ENCODE peak calls at places on chromosomes 4 and X, in four cellular contexts. One of them, this sample, is unnamed.

GRCh38 chr4:73698217-73698616 is 42.2 kb upstream of the CXCL8 start:
- DNase-seq in breast epithelium: peak
- DNase-seq in suprapubic skin: no peak
- DNase-seq in heart left ventricle: no peak
- DNase-seq in this sample: no peak

GRCh38 chr4:60344908-60345307 is 855.2 kb upstream of the ADGRL3 start:
- DNase-seq in heart left ventricle: no peak
- DNase-seq in breast epithelium: no peak
- DNase-seq in suprapubic skin: no peak
- DNase-seq in this sample: no peak

GRCh38 chrX:147476008-147476407 is 435.7 kb upstream of the FMR1 start:
- DNase-seq in suprapubic skin: no peak
- DNase-seq in breast epithelium: no peak
- DNase-seq in heart left ventricle: no peak
- DNase-seq in this sample: no peak

GRCh38 chr4:43234626-43235025 is 342.1 kb downstream of the GRXCR1 start:
- DNase-seq in suprapubic skin: no peak
- DNase-seq in heart left ventricle: no peak
- DNase-seq in breast epithelium: no peak
- DNase-seq in this sample: no peak

GRCh38 chr4:53123171-53123570 is 242.7 kb downstream of the SCFD2 start:
- DNase-seq in suprapubic skin: no peak
- DNase-seq in breast epithelium: no peak
- DNase-seq in heart left ventricle: no peak
- DNase-seq in this sample: no peak

GRCh38 chr4:24991015-24991414 is 39.7 kb downstream of the LGI2 start:
- DNase-seq in heart left ventricle: peak
- DNase-seq in breast epithelium: no peak
- DNase-seq in suprapubic skin: no peak
- DNase-seq in this sample: no peak

GRCh38 chrX:29471829-29472228 is 743.5 kb upstream of the MAGEB2 start:
- DNase-seq in suprapubic skin: no peak
- DNase-seq in breast epithelium: no peak
- DNase-seq in heart left ventricle: no peak
- DNase-seq in this sample: no peak

GRCh38 chr4:754221-755120 is 48.8 kb downstream of the PCGF3 start:
- DNase-seq in breast epithelium: no peak
- DNase-seq in suprapubic skin: no peak
- DNase-seq in heart left ventricle: no peak
- DNase-seq in this sample: no peak

GRCh38 chrX:104270916-104271512 is 16.3 kb upstream of the ESX1 start:
- DNase-seq in suprapubic skin: no peak
- DNase-seq in heart left ventricle: peak
- DNase-seq in breast epithelium: peak
- DNase-seq in this sample: peak

GRCh38 chr4:83110970-83111369 is 3.6 kb downstream of the PLAC8 start:
- DNase-seq in breast epithelium: no peak
- DNase-seq in suprapubic skin: no peak
- DNase-seq in heart left ventricle: no peak
- DNase-seq in this sample: no peak

GRCh38 chrX:22276781-22277180 is 4.1 kb downstream of the CBLL2 start:
- DNase-seq in heart left ventricle: no peak
- DNase-seq in breast epithelium: no peak
- DNase-seq in suprapubic skin: no peak
- DNase-seq in this sample: no peak

GRCh38 chrX:102339312-102340298 is 92.6 kb downstream of the NXF2 start:
- DNase-seq in breast epithelium: no peak
- DNase-seq in suprapubic skin: peak
- DNase-seq in heart left ventricle: no peak
- DNase-seq in this sample: no peak

GRCh38 chr4:15385928-15386327 is 41.9 kb upstream of the C1QTNF7 start:
- DNase-seq in heart left ventricle: peak
- DNase-seq in suprapubic skin: no peak
- DNase-seq in breast epithelium: no peak
- DNase-seq in this sample: no peak

GRCh38 chr4:185820119-185821028 is 8.4 kb upstream of the SORBS2 start:
- DNase-seq in heart left ventricle: no peak
- DNase-seq in breast epithelium: no peak
- DNase-seq in suprapubic skin: no peak
- DNase-seq in this sample: no peak

GRCh38 chrX:67544281-67544680 is 460 bp downstream of the AR start:
- DNase-seq in heart left ventricle: no peak
- DNase-seq in suprapubic skin: no peak
- DNase-seq in breast epithelium: no peak
- DNase-seq in this sample: no peak

GRCh38 chr4:27005512-27006246 is 145.0 kb downstream of the STIM2 start:
- DNase-seq in suprapubic skin: no peak
- DNase-seq in breast epithelium: no peak
- DNase-seq in heart left ventricle: no peak
- DNase-seq in this sample: no peak

GRCh38 chrX:68872171-68872570 is 43.4 kb downstream of the EFNB1 start:
- DNase-seq in heart left ventricle: no peak
- DNase-seq in breast epithelium: no peak
- DNase-seq in suprapubic skin: no peak
- DNase-seq in this sample: no peak

GRCh38 chrX:40102393-40103381 is 4.9 kb upstream of the BCOR start:
- DNase-seq in breast epithelium: no peak
- DNase-seq in suprapubic skin: no peak
- DNase-seq in heart left ventricle: no peak
- DNase-seq in this sample: no peak

GRCh38 chrX:123087326-123087725 is 96.8 kb upstream of the GRIA3 start:
- DNase-seq in heart left ventricle: no peak
- DNase-seq in breast epithelium: no peak
- DNase-seq in suprapubic skin: no peak
- DNase-seq in this sample: no peak

GRCh38 chrX:42129541-42129940 is 206.2 kb upstream of the CASK start:
- DNase-seq in breast epithelium: no peak
- DNase-seq in suprapubic skin: no peak
- DNase-seq in heart left ventricle: no peak
- DNase-seq in this sample: no peak

GRCh38 chr4:155906554-155907247 is 3.2 kb downstream of the TDO2 start:
- DNase-seq in breast epithelium: peak
- DNase-seq in heart left ventricle: peak
- DNase-seq in suprapubic skin: no peak
- DNase-seq in this sample: no peak

GRCh38 chr4:1309261-1310010 is 19.7 kb downstream of the MAEA start:
- DNase-seq in heart left ventricle: peak
- DNase-seq in breast epithelium: peak
- DNase-seq in suprapubic skin: peak
- DNase-seq in this sample: peak

GRCh38 chrX:11952176-11952720 is 186.0 kb upstream of the FRMPD4 start:
- DNase-seq in suprapubic skin: no peak
- DNase-seq in heart left ventricle: peak
- DNase-seq in breast epithelium: no peak
- DNase-seq in this sample: no peak

GRCh38 chr4:89353514-89353913 is 45.9 kb upstream of the GPRIN3 start:
- DNase-seq in heart left ventricle: no peak
- DNase-seq in breast epithelium: no peak
- DNase-seq in suprapubic skin: no peak
- DNase-seq in this sample: no peak

GRCh38 chr4:56677673-56678072 is 3.4 kb downstream of the HOPX start:
- DNase-seq in suprapubic skin: no peak
- DNase-seq in breast epithelium: no peak
- DNase-seq in heart left ventricle: no peak
- DNase-seq in this sample: no peak

GRCh38 chr4:100849319-100849718 is 331.5 kb upstream of the EMCN start:
- DNase-seq in breast epithelium: no peak
- DNase-seq in heart left ventricle: no peak
- DNase-seq in suprapubic skin: no peak
- DNase-seq in this sample: no peak

GRCh38 chr4:73518340-73518739 is 36.8 kb downstream of the AFM start:
- DNase-seq in suprapubic skin: no peak
- DNase-seq in breast epithelium: no peak
- DNase-seq in heart left ventricle: no peak
- DNase-seq in this sample: no peak

GRCh38 chr4:106809083-106809482 is 227.0 kb downstream of the DKK2 start:
- DNase-seq in heart left ventricle: no peak
- DNase-seq in breast epithelium: no peak
- DNase-seq in suprapubic skin: no peak
- DNase-seq in this sample: no peak

GRCh38 chr4:110395416-110395815 is 80.5 kb upstream of the ENPEP start:
- DNase-seq in breast epithelium: no peak
- DNase-seq in suprapubic skin: no peak
- DNase-seq in heart left ventricle: no peak
- DNase-seq in this sample: no peak

GRCh38 chr4:187302456-187302855 is 578.8 kb upstream of the FAT1 start:
- DNase-seq in breast epithelium: no peak
- DNase-seq in heart left ventricle: no peak
- DNase-seq in suprapubic skin: no peak
- DNase-seq in this sample: no peak

GRCh38 chr4:22637306-22637705 is 55.4 kb upstream of the GBA3 start:
- DNase-seq in breast epithelium: no peak
- DNase-seq in suprapubic skin: no peak
- DNase-seq in heart left ventricle: no peak
- DNase-seq in this sample: no peak

GRCh38 chrX:68699960-68700746 is 52.7 kb downstream of the STARD8 start:
- DNase-seq in breast epithelium: no peak
- DNase-seq in heart left ventricle: peak
- DNase-seq in suprapubic skin: no peak
- DNase-seq in this sample: no peak

GRCh38 chrX:9678215-9678980 is 87.2 kb downstream of the GPR143 start:
- DNase-seq in breast epithelium: no peak
- DNase-seq in suprapubic skin: no peak
- DNase-seq in heart left ventricle: no peak
- DNase-seq in this sample: no peak

GRCh38 chr4:7905461-7905915 is 34.2 kb downstream of the AFAP1 start:
- DNase-seq in breast epithelium: no peak
- DNase-seq in suprapubic skin: no peak
- DNase-seq in heart left ventricle: no peak
- DNase-seq in this sample: peak

GRCh38 chrX:150363561-150364346 is 637 bp downstream of the MAMLD1 start:
- DNase-seq in heart left ventricle: peak
- DNase-seq in suprapubic skin: no peak
- DNase-seq in breast epithelium: no peak
- DNase-seq in this sample: no peak

GRCh38 chr4:146643812-146644401 is 5.2 kb downstream of the POU4F2 start:
- DNase-seq in heart left ventricle: no peak
- DNase-seq in suprapubic skin: no peak
- DNase-seq in breast epithelium: no peak
- DNase-seq in this sample: no peak

GRCh38 chr4:160375746-160376452 is 1273.0 kb downstream of the RAPGEF2 start:
- DNase-seq in heart left ventricle: no peak
- DNase-seq in breast epithelium: no peak
- DNase-seq in suprapubic skin: no peak
- DNase-seq in this sample: no peak

GRCh38 chr4:155017426-155017825 is 191.0 kb upstream of the NPY2R start:
- DNase-seq in heart left ventricle: no peak
- DNase-seq in suprapubic skin: no peak
- DNase-seq in breast epithelium: no peak
- DNase-seq in this sample: no peak

GRCh38 chrX:46554942-46555341 is 9.7 kb upstream of the ZNF674 start:
- DNase-seq in suprapubic skin: no peak
- DNase-seq in breast epithelium: no peak
- DNase-seq in heart left ventricle: no peak
- DNase-seq in this sample: no peak
- TF ChIP-seq CTCF in suprapubic skin: no peak
- TF ChIP-seq CTCF in breast epithelium: no peak
- TF ChIP-seq CTCF in heart left ventricle: peak
- TF ChIP-seq CTCF in this sample: no peak

GRCh38 chr4:122776916-122777315 is 44.4 kb downstream of the BBS12 start:
- DNase-seq in breast epithelium: no peak
- DNase-seq in heart left ventricle: no peak
- DNase-seq in suprapubic skin: no peak
- DNase-seq in this sample: no peak
- H3K27ac ChIP-seq in breast epithelium: no peak
- H3K27ac ChIP-seq in heart left ventricle: no peak
- H3K27ac ChIP-seq in suprapubic skin: no peak
- H3K27ac ChIP-seq in this sample: no peak

GRCh38 chr4:76525751-76526150 is 90.7 kb downstream of the SHROOM3 start:
- DNase-seq in heart left ventricle: no peak
- DNase-seq in breast epithelium: no peak
- DNase-seq in suprapubic skin: no peak
- DNase-seq in this sample: no peak

GRCh38 chr4:76527666-76528065 is 92.6 kb downstream of the SHROOM3 start:
- DNase-seq in suprapubic skin: no peak
- DNase-seq in heart left ventricle: no peak
- DNase-seq in breast epithelium: peak
- DNase-seq in this sample: no peak

GRCh38 chr4:76531597-76531996 is 96.6 kb downstream of the SHROOM3 start:
- DNase-seq in breast epithelium: no peak
- DNase-seq in suprapubic skin: no peak
- DNase-seq in heart left ventricle: no peak
- DNase-seq in this sample: no peak

GRCh38 chr4:76523593-76523992 is 88.6 kb downstream of the SHROOM3 start:
- DNase-seq in breast epithelium: no peak
- DNase-seq in suprapubic skin: no peak
- DNase-seq in heart left ventricle: peak
- DNase-seq in this sample: no peak

GRCh38 chr4:76526585-76526990 is 91.6 kb downstream of the SHROOM3 start:
- DNase-seq in breast epithelium: peak
- DNase-seq in suprapubic skin: no peak
- DNase-seq in heart left ventricle: no peak
- DNase-seq in this sample: no peak
- TF ChIP-seq POLR2A in breast epithelium: no peak
- TF ChIP-seq POLR2A in suprapubic skin: no peak
- TF ChIP-seq POLR2A in heart left ventricle: no peak
- TF ChIP-seq POLR2A in this sample: no peak

DNA sequence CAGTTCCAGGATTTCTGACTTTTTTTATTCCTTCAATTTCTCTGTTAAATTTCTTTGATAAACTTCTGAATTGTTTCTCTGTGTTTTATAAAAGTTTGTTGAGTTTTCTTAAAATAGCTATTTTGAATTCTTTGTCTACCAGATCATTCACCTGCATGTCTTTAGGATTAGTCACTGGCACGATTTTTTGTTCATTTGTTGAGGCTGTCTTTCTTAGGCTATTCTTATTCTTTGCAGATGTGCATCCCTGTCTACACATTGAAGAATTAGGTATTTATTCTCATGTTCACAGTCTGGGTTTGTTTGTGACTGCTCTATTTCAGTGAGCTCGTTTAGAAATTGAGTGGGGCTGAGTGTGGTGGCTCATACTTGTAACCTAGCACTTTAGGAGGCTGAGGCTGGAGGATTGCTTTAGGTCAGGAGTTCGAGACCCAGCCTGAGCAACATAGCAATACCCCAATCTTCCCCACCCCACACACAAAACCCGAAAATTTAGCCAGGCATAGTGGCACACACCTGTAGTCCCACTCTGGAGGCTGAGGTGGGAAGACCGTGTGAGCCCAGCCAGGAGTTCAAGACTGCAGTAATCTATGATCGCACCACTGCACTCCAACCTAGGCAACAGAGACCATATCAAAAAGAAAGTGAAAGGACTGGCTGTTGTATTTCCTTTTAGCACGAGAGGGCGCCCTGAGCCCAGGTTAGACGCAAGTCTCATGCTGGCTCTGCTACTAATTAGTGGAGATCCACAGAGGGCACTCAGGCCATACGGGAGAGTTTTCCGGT is 42.0 kb downstream of the F8 start:
- DNase-seq in heart left ventricle: peak
- DNase-seq in suprapubic skin: peak
- DNase-seq in breast epithelium: peak
- DNase-seq in this sample: peak
- TF ChIP-seq CTCF in heart left ventricle: peak
- TF ChIP-seq CTCF in suprapubic skin: peak
- TF ChIP-seq CTCF in breast epithelium: peak
- TF ChIP-seq CTCF in this sample: peak

This sample was measured in gastrocnemius medialis.